ENCODE peak calls at places on chromosomes 16 and 17, in six cellular contexts. V is CD4-positive, alpha-beta memory T cell; S is breast epithelium; C is IMR-90; F is ascending aorta; B is stomach. U is an unnamed sample. For H3K4me1, the result is how much of the 10 kb centered on the place peaks cover.

GRCh38 chr17:82806645-82807044 is 33.2 kb downstream of the ZNF750 start:
- DNase-seq in V (no peak), B (no peak), C (no peak), S (no peak), F (no peak), U (no peak)

GRCh38 chr16:3152273-3153076 is 17.6 kb downstream of the ZNF213 start:
- DNase-seq in S (peak), B (peak), F (no peak), V (peak), C (peak), U (peak)

GRCh38 chr16:17215306-17215705 is 255.5 kb downstream of the XYLT1 start:
- DNase-seq in S (no peak), F (no peak), C (no peak), V (no peak), B (no peak), U (no peak)

GRCh38 chr16:1309888-1310831 is 724 bp downstream of the UBE2I start:
- DNase-seq in F (no peak), S (peak), B (peak), V (peak), C (peak), U (peak)

GRCh38 chr17:68972119-68972704 is 17.0 kb upstream of the ABCA8 start:
- DNase-seq in C (peak), S (no peak), F (no peak), V (no peak), B (no peak), U (no peak)

GRCh38 chr17:72173475-72174116 is 52.8 kb downstream of the SOX9 start:
- DNase-seq in B (no peak), V (no peak), S (no peak), F (no peak), C (peak), U (no peak)

GRCh38 chr17:66930933-66931332 is 33.6 kb upstream of the CACNG4 start:
- DNase-seq in V (no peak), F (no peak), C (no peak), B (no peak), S (no peak), U (no peak)

GRCh38 chr17:73262676-73263642 is 1.3 kb upstream of the CPSF4L start:
- DNase-seq in C (no peak), S (no peak), V (no peak), F (no peak), B (no peak), U (no peak)

GRCh38 chr16:35795361-35796029 is 2336.1 kb downstream of the TP53TG3F start:
- DNase-seq in F (no peak), V (no peak), C (no peak), S (no peak), B (no peak), U (no peak)

GRCh38 chr17:50529849-50530248 is 2.7 kb upstream of the EPN3 start:
- DNase-seq in F (no peak), B (no peak), C (no peak), V (no peak), S (no peak), U (no peak)

GRCh38 chr16:65660390-65660789 is 538.5 kb upstream of the CDH11 start:
- DNase-seq in C (peak), V (no peak), S (no peak), F (no peak), B (no peak), U (no peak)

GRCh38 chr17:70320642-70321345 is 151.5 kb downstream of the KCNJ2 start:
- DNase-seq in B (no peak), F (no peak), C (peak), S (no peak), V (no peak), U (no peak)

GRCh38 chr17:51347851-51348584 is 87.7 kb downstream of the UTP18 start:
- DNase-seq in F (no peak), B (no peak), S (no peak), C (no peak), V (no peak), U (no peak)

GRCh38 chr16:30394603-30395154 is 541 bp upstream of the ZNF48 start:
- DNase-seq in V (no peak), S (no peak), B (no peak), C (peak), F (no peak), U (no peak)

GRCh38 chr17:64001091-64001579 is 3.0 kb downstream of the PRR29 start:
- DNase-seq in C (no peak), B (peak), V (no peak), S (no peak), F (no peak), U (no peak)

GRCh38 chr16:1413684-1414531 is 596 bp downstream of the UNKL start:
- DNase-seq in V (peak), F (no peak), S (no peak), B (peak), C (peak), U (peak)

GRCh38 chr16:77789085-77789611 is 784 bp downstream of the VAT1L start:
- DNase-seq in F (no peak), S (no peak), V (no peak), C (no peak), B (no peak), U (no peak)

GRCh38 chr16:29664133-29664912 is 1.3 kb downstream of the SPN start:
- DNase-seq in S (no peak), C (no peak), V (peak), F (no peak), B (no peak), U (peak)

GRCh38 chr17:32240745-32241144 is 24.9 kb upstream of the RHBDL3 start:
- DNase-seq in V (no peak), S (no peak), C (no peak), F (no peak), B (no peak), U (no peak)

GRCh38 chr16:19366384-19366783 is 51.3 kb upstream of the TMC5 start:
- DNase-seq in C (no peak), V (no peak), S (no peak), F (no peak), B (no peak), U (no peak)

GRCh38 chr17:50539762-50540440 is 7.1 kb upstream of the SPATA20 start:
- DNase-seq in C (no peak), S (peak), V (no peak), B (peak), F (no peak), U (peak)

GRCh38 chr17:83135692-83136091 is 56.3 kb downstream of the METRNL start:
- DNase-seq in S (no peak), B (no peak), V (no peak), C (no peak), F (no peak), U (no peak)

DNA sequence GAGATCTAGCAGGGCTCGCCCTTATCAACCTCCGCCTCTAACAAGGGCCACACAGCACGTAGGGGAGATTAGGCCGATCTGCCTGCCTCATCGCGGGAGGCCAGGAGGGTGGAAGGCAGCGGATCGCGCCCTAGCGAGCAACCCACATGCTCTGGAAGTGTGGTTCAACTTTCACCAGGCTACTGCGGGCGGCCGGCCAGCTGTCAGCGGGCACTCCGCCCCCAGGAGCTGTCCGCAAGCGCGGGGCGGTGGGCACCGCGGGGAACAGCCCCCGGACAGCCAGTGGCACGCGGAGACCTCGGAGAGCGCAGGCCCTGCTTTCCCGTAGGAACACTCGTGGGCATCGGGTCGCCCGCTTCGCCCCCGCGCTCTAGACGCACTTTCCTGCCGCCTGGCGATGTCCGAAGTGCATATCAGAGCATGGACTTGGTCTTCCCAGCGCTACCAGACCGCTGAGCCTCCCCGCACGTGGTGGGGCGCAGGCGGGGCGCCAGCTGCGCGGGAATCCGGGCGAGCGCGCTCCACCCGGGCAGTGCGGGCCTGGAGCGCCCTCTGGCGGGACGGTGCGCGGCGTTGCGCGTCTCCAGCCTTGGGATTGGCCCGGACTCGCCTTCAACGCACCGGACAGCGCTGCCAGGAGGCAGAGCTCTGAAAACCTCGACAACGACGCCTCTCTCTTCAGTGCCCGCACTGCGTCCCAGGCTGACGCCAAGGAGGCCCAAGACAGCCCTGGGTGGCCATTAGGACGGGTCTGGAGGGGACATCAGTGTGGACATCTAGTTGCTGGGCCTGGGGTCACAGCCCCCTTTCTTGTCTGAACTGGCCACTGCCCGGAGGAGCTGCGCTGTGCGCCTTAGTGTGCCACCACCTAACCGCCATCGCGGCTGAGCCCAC is 3.6 kb upstream of the ZNHIT3 start:
- DNase-seq in V (peak), S (peak), C (peak), B (peak), F (peak), U (peak)
- H3K4me3 ChIP-seq in V (peak), S (peak), C (peak), B (peak), F (peak), U (peak)

GRCh38 chr17:34245496-34245895 is 9.6 kb upstream of the CCL2 start:
- DNase-seq in F (no peak), C (no peak), V (no peak), B (no peak), S (no peak), U (no peak)
- H3K4me1 ChIP-seq in F (under half), C (under half), V (under half), B (under half), S (under half), U (under half)

DNA sequence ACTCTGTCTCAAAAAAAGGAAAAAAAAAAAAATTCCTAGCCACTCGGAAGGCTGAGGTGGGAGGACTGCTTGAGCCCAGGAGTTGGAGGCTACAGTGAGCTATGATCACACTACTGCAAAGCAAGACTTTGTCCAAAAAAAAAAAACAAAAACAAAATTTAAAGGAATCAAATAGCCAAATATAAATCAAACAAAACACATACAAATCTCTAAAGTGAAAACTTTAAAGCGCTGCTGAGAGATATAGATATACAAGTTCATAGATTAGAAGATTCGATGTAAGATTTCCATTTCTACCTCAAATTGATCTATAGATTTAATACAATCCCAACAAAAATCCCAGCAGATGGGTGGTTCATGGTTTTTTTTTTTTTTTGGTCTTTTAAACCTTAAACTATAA is 83.6 kb downstream of the TTC19 start:
- DNase-seq in F (no peak), V (no peak), S (no peak), B (no peak), C (no peak), U (no peak)
- H3K4me3 ChIP-seq in F (no peak), V (no peak), S (no peak), B (no peak), C (no peak), U (no peak)

GRCh38 chr17:57889252-57889651 is 39.4 kb upstream of the MRPS23 start:
- DNase-seq in B (no peak), F (no peak), V (no peak), S (no peak), C (no peak), U (no peak)

GRCh38 chr17:57888311-57889216 is 38.7 kb upstream of the MRPS23 start:
- DNase-seq in C (no peak), V (no peak), S (no peak), B (no peak), F (no peak), U (no peak)

GRCh38 chr17:57892146-57892819 is 42.4 kb upstream of the MRPS23 start:
- DNase-seq in B (peak), V (peak), C (peak), S (peak), F (peak), U (peak)

GRCh38 chr17:57890857-57891232 is 41.0 kb upstream of the MRPS23 start:
- DNase-seq in B (no peak), V (no peak), S (no peak), C (no peak), F (peak), U (no peak)

DNA sequence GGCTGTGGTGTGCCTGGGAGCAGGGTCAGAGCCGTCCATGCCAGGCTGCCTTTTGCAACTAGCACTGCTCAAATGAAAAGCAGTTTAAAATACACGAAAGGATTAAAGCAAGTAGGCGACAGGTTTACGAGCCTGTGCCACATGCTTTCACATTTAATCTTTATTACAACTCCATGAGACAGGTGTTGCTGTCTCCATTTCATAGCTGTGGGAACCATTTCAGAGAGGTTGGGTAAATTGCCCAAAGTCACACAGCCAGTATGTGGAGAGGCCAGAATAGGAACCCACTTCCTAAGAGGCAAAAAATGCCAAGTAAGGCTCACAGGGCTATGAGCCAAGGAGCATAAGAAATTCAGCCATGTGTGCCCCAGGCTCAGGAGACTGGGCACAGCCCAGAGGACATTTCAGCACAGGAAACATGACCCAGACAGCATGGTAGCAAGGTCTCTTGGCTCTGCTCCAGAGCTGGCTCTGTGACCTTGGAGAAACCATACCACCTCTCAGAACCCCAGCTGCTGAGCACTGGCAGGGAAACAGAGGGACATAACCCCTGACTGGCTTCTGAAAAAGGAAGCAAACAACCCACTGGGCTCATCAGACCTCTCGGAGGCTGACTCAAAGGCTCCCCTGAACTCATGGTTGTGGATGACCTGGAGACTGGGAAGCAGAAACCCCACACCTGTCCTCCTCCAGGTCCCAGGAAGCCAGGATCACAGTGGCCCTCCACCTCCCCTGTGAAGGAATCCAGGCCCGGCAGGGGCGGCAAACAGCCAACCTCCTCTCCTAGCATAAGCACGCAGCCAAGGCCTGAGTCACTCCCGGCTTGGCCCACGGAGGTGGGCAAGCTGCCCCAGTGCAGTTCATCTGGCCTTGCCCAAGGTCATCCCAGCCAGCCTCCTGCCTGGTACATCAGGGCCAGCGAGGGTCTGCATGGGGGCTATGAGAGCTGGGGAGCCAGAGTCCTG is 40.3 kb upstream of the MRPS23 start:
- DNase-seq in B (peak), V (no peak), F (peak), C (peak), S (peak), U (peak)
- H3K4me1 ChIP-seq in B (half or more), V (under half), F (under half), C (under half), S (under half), U (under half)

GRCh38 chr17:9645858-9646555 is 690 bp downstream of the USP43 start:
- DNase-seq in V (no peak), F (no peak), B (peak), S (peak), C (no peak), U (peak)
- H3K4me3 ChIP-seq in V (no peak), F (peak), B (peak), S (peak), C (no peak), U (peak)

GRCh38 chr16:72991211-72991610 is 56.7 kb downstream of the ZFHX3 start:
- DNase-seq in F (no peak), B (no peak), V (no peak), S (no peak), C (no peak), U (no peak)

GRCh38 chr16:72991645-72992044 is 56.3 kb downstream of the ZFHX3 start:
- DNase-seq in F (no peak), B (no peak), V (no peak), C (no peak), S (no peak), U (no peak)

GRCh38 chr16:72990571-72990970 is 57.4 kb downstream of the ZFHX3 start:
- DNase-seq in S (no peak), C (no peak), F (no peak), V (no peak), B (no peak), U (peak)

GRCh38 chr16:72990003-72990521 is 57.9 kb downstream of the ZFHX3 start:
- DNase-seq in V (no peak), C (peak), S (peak), B (peak), F (peak), U (no peak)

GRCh38 chr16:72992142-72992601 is 55.8 kb downstream of the ZFHX3 start:
- DNase-seq in B (no peak), C (no peak), F (no peak), V (no peak), S (no peak), U (no peak)
- H3K4me1 ChIP-seq in B (half or more), C (under half), F (under half), V (under half), S (under half), U (under half)

DNA sequence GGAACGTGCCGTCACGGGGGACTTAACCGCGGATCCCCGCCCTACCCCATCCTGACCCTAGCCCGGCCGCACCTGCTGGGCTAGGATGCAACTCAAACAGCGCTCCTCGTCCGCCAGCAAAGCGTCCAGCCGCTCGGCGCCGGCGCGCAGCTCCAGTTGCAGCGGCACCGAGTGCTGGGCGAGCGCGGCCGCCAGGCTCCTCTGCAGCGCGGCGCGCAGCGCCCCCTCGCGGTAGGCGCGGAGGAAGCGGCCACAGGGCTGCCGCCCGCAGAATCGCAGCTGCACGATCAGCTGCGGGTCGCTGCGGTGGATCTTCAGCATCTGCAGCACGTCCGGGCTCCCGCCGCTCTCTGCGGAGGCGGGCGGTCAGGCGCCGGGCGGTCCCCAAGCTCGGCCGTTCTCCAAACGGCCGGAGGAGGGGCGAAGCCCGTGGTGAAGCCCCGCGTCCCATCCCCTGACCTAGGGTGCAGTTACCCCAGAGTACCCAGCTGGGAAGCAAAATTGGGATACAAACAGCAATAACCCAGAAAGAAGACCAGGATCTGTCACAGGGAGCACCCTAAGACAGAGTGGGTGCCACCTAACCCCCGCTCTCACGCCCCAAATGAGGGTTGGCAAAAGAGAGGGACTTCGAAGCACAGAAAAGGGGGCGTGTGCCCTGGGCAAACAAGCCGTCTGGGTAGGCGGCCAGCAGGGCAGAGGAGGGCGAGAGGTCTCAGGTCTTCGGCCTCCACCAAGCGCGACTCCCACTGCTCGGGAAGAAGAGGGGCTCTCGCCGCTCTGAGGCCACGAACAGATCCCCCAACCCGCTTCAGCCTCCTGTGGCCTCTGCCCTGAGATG is 4.2 kb downstream of the TRADD start:
- DNase-seq in V (peak), S (no peak), F (no peak), B (peak), C (peak), U (peak)
- H3K4me3 ChIP-seq in V (no peak), S (peak), F (peak), B (peak), C (no peak), U (peak)

GRCh38 chr17:40611840-40612509 is 35.6 kb downstream of the SMARCE1 start:
- DNase-seq in S (no peak), F (no peak), B (no peak), C (no peak), V (no peak), U (no peak)
- H3K4me1 ChIP-seq in S (under half), F (under half), B (under half), C (under half), V (half or more), U (under half)

DNA sequence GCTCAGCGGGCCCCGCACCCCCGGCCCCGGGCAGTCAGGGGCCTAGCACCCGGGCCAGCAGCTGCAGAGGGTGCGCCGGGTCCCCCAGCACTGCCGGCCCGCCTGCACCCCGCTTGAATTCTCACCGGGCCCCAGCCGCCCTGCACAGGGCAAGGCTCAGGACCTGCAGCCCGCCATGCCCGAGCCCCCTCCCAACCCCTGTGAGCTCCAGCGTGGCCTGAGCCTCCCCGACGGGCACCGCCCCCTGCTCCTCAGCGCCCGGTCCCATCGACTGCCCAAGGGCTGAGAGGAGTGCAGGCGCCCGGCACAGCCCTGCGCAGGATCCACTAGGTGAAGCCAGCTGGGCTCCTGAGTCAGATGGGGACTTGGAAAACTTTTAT is 1.7 kb upstream of the BRCA1 start:
- DNase-seq in S (no peak), F (no peak), V (no peak), C (no peak), B (no peak), U (no peak)
- H3K4me3 ChIP-seq in S (peak), F (no peak), V (no peak), C (no peak), B (no peak), U (no peak)

GRCh38 chr17:55730808-55731207 is 8.1 kb upstream of the TMEM100 start:
- DNase-seq in S (no peak), V (no peak), B (no peak), C (no peak), F (no peak), U (no peak)
- H3K4me1 ChIP-seq in S (under half), V (under half), B (half or more), C (under half), F (under half), U (under half)

U was measured in Peyer's patch.